ENCODE peak calls at places on chromosomes 5 and 9, in five cellular contexts. J is HepG2, Y is HCT116, K is GM12878, S is K562. I is an unnamed sample.

GRCh38 chr5:37165761-37166160 is 83.4 kb downstream of the CPLANE1 start:
- DNase-seq in J (no peak), Y (no peak), K (no peak), S (no peak), I (no peak)

GRCh38 chr9:130927995-130928900 is 10.8 kb downstream of the FIBCD1 start:
- DNase-seq in J (peak; percentile 70), Y (peak; percentile 55), K (peak; percentile 70), S (peak; percentile 64), I (no peak)

GRCh38 chr9:114431770-114432169 is 44.0 kb upstream of the AKNA start:
- DNase-seq in J (no peak), Y (no peak), K (no peak), S (no peak), I (no peak)

GRCh38 chr5:114358329-114358728 is 3.5 kb upstream of the KCNN2 start:
- DNase-seq in J (no peak), Y (no peak), K (no peak), S (no peak), I (no peak)

GRCh38 chr9:100364013-100364412 is 11.3 kb upstream of the TEX10 start:
- DNase-seq in J (peak; percentile 69), Y (no peak), K (no peak), S (no peak), I (no peak)

GRCh38 chr9:134502261-134503211 is 139.1 kb upstream of the COL5A1 start:
- DNase-seq in J (peak; percentile 43), Y (no peak), K (no peak), S (no peak), I (no peak)

GRCh38 chr5:36691993-36692392 is 85.6 kb downstream of the SLC1A3 start:
- DNase-seq in J (no peak), Y (no peak), K (no peak), S (no peak), I (no peak)

GRCh38 chr5:66596791-66597757 is 881 bp downstream of the MAST4 start:
- DNase-seq in J (no peak), Y (no peak), K (no peak), S (no peak), I (no peak)

GRCh38 chr9:95732803-95733686 is 142.4 kb upstream of the ERCC6L2 start:
- DNase-seq in J (no peak), Y (no peak), K (no peak), S (no peak), I (no peak)

GRCh38 chr5:112757468-112758208 is 20.0 kb downstream of the APC start:
- DNase-seq in J (peak; percentile 61), Y (peak; percentile 48), K (peak; percentile 31), S (no peak), I (no peak)

GRCh38 chr5:153555420-153556114 is 65.1 kb downstream of the GRIA1 start:
- DNase-seq in J (no peak), Y (no peak), K (no peak), S (no peak), I (no peak)

GRCh38 chr5:17257705-17258273 is 40.4 kb downstream of the BASP1 start:
- DNase-seq in J (no peak), Y (no peak), K (peak; percentile 70), S (no peak), I (no peak)

DNA sequence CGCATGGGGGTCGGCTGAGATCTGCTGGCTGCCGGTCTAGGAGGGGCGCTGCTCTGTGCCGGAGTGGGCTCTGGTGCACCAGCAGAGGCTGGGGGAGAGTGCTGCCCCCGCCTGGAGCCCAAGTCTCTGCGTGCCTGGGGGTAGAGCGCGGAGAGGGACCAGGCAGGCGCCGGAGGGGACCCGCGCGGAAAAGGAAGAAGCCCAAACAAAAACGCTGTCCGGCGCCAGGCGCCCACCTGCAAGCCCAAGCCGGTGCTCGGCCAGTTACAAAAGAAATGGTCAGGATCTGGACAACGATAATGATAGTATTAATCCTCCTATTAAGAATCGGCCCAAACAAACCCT is 575 bp upstream of the S1PR3 start:
- DNase-seq in J (no peak), Y (no peak), K (no peak), S (no peak), I (peak; percentile 39)
- H3K4me3 ChIP-seq in J (no peak overlapping the region), Y (no peak overlapping the region), K (no peak overlapping the region), S (no peak overlapping the region), I (peak overlapping the region; percentile 54)

GRCh38 chr5:138770291-138770690 is 17.1 kb downstream of the CTNNA1 start:
- DNase-seq in J (no peak), Y (no peak), K (no peak), S (no peak), I (no peak)

GRCh38 chr5:138775034-138775433 is 21.8 kb downstream of the CTNNA1 start:
- DNase-seq in J (peak; percentile 86), Y (no peak), K (no peak), S (no peak), I (no peak)

GRCh38 chr5:138773215-138773614 is 20.0 kb downstream of the CTNNA1 start:
- DNase-seq in J (no peak), Y (no peak), K (no peak), S (no peak), I (no peak)

GRCh38 chr5:138770977-138771376 is 17.8 kb downstream of the CTNNA1 start:
- DNase-seq in J (peak; percentile 83), Y (no peak), K (no peak), S (no peak), I (no peak)
- TF ChIP-seq YY1 in J (no peak), Y (no peak), K (no peak), S (no peak), I (no peak)

GRCh38 chr5:172597755-172598155 is 43.3 kb upstream of the NEURL1B start:
- DNase-seq in J (no peak), Y (no peak), K (no peak), S (no peak), I (no peak)
- TF ChIP-seq ZNF274 in J (no peak), Y (no peak), K (no peak), S (no peak), I (no peak)

GRCh38 chr5:158824167-158824882 is 275.4 kb downstream of the EBF1 start:
- DNase-seq in J (no peak), Y (no peak), K (no peak), S (no peak), I (no peak)
- H3K4me3 ChIP-seq in J (no peak overlapping the region), Y (no peak overlapping the region), K (no peak overlapping the region), S (no peak overlapping the region), I (no peak overlapping the region)

GRCh38 chr5:38465045-38465444 is 91.4 kb downstream of the LIFR start:
- DNase-seq in J (no peak), Y (no peak), K (no peak), S (no peak), I (no peak)

GRCh38 chr5:38462972-38463633 is 93.3 kb downstream of the LIFR start:
- DNase-seq in J (no peak), Y (no peak), K (no peak), S (no peak), I (no peak)

GRCh38 chr5:38466444-38467189 is 89.8 kb downstream of the LIFR start:
- DNase-seq in J (no peak), Y (no peak), K (no peak), S (peak; percentile 25), I (no peak)

GRCh38 chr5:38465702-38466443 is 90.6 kb downstream of the LIFR start:
- DNase-seq in J (no peak), Y (no peak), K (no peak), S (no peak), I (no peak)

GRCh38 chr5:38463634-38464521 is 92.6 kb downstream of the LIFR start:
- DNase-seq in J (peak; percentile 83), Y (peak; percentile 84), K (no peak), S (no peak), I (no peak)
- TF ChIP-seq YY1 in J (no peak), Y (no peak), K (no peak), S (no peak), I (no peak)

DNA sequence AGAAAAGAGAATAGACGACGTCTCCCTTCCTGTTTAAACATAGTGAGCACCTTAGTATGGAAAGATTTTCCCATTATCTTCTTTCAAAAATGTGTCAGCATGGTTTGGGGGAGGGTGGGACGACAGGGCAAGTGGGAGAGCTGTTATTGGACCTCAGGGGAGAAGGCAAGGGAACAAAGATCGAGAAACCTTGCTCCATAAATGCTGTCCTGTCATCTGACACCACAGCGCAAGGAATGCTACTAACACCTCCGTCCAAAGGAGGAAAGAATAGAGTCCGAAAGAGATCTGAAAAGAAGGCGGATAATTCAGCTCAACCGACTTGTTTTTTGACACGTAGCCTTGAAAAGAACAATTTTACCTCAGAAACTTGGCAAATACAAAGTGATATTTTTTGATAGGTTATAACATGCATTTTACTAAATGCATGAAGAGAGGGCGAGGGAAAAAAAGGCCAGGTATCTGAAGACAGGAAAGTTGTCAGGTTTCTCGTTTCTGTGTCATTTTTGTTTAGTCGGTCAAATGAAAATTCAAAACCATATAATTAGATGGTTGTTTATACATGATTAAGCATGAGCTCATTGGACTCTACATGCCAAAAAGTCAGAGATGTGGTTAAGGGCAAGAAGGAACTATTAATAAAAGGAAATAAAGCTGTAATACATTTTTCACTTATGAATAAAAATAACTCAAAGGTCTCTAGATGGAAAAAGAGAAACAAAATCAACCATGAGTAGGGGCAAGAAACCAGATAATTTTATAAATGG is 155.7 kb downstream of the GLIS3 start:
- DNase-seq in J (peak; percentile 16), Y (no peak), K (no peak), S (no peak), I (no peak)
- TF ChIP-seq ZNF274 in J (no peak), Y (no peak), K (no peak), S (no peak), I (no peak)

DNA sequence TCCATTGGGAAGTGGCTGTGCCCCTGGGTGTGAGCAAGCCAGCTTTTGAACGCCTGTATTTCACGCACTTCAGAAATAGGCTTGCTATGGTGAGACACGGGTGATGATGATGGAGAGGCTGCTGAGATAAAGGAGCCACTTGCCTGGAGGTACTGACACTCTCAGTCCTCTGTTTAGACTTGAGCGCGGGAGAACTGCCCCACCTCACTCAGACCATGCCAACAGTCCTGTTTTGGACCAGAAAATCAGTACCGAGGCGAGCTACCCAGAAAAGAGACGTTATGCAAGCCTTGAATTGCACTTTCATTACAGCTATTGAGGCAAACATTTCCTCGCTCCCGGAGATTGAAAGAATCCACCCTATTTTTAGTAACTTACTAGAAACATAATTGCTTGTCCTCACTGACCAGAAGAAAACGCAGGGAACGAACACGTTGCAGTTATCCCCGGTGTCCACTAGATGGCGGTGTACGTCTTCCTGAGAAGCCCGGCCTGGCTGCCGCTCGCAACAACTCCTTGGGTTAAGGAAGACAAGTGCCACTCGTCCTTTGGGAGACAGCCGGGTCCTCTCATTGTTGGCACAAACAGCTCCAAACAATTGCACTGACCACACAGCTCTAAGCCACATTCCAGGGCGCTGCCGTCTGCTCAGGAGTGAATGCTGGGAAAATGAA is 142.4 kb downstream of the PSAT1 start:
- DNase-seq in J (peak; percentile 66), Y (peak; percentile 62), K (peak; percentile 7), S (peak; percentile 67), I (peak; percentile 89)
- H3K4me3 ChIP-seq in J (no peak overlapping the region), Y (no peak overlapping the region), K (no peak overlapping the region), S (no peak overlapping the region), I (no peak overlapping the region)

DNA sequence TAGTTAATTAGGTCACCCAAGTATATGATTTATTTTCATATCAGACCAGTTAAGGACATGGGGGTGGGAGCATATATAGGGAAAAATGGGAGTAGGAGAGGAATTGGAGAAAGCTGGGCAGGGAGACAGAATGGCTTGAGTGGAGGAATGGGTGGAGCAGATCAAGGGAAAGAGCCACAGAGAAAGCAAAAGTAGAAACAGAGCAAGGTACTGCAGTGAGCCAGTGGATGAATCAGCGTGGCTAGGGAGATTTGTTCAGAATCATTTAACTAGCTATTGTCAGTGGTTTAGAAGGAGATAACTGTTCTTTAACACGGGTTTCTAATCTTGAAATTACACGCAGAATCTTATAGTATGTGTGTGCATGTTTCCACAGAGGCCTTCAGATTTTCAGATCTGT is 37.4 kb downstream of the SNX24 start:
- DNase-seq in J (no peak), Y (no peak), K (no peak), S (no peak), I (no peak)
- TF ChIP-seq YY1 in J (no peak), Y (no peak), K (no peak), S (no peak), I (no peak)